ENCODE peak calls at places on chromosomes 6 and 20, in seven cellular contexts. One of them, this sample, is unnamed.

GRCh38 chr6:130900913-130901312 is 73.7 kb downstream of the SMLR1 start:
- DNase-seq in GM06990: no peak
- DNase-seq in cardiac muscle cell: no peak
- DNase-seq in upper lobe of right lung: no peak
- DNase-seq in GM23338: no peak
- DNase-seq in CD4-positive, CD25-positive, alpha-beta regulatory T cell: no peak
- DNase-seq in lower lobe of right lung: no peak
- DNase-seq in this sample: no peak

GRCh38 chr20:19528286-19529030 is 229.6 kb upstream of the RIN2 start:
- DNase-seq in GM06990: no peak
- DNase-seq in cardiac muscle cell: no peak
- DNase-seq in upper lobe of right lung: no peak
- DNase-seq in GM23338: no peak
- DNase-seq in CD4-positive, CD25-positive, alpha-beta regulatory T cell: no peak
- DNase-seq in lower lobe of right lung: no peak
- DNase-seq in this sample: no peak

GRCh38 chr6:56536536-56536935 is 106.2 kb downstream of the DST start:
- DNase-seq in GM06990: no peak
- DNase-seq in cardiac muscle cell: no peak
- DNase-seq in upper lobe of right lung: no peak
- DNase-seq in GM23338: no peak
- DNase-seq in CD4-positive, CD25-positive, alpha-beta regulatory T cell: no peak
- DNase-seq in lower lobe of right lung: no peak
- DNase-seq in this sample: no peak

GRCh38 chr20:45578151-45578660 is 878 bp downstream of the WFDC8 start:
- DNase-seq in GM06990: no peak
- DNase-seq in cardiac muscle cell: no peak
- DNase-seq in upper lobe of right lung: no peak
- DNase-seq in GM23338: peak
- DNase-seq in CD4-positive, CD25-positive, alpha-beta regulatory T cell: no peak
- DNase-seq in lower lobe of right lung: no peak
- DNase-seq in this sample: peak

GRCh38 chr6:43979525-43979924 is 147.7 kb downstream of the MRPL14 start:
- DNase-seq in GM06990: no peak
- DNase-seq in cardiac muscle cell: no peak
- DNase-seq in upper lobe of right lung: no peak
- DNase-seq in GM23338: no peak
- DNase-seq in CD4-positive, CD25-positive, alpha-beta regulatory T cell: no peak
- DNase-seq in lower lobe of right lung: no peak
- DNase-seq in this sample: no peak

GRCh38 chr6:124822118-124822746 is 140.0 kb upstream of the RNF217 start:
- DNase-seq in GM06990: no peak
- DNase-seq in cardiac muscle cell: no peak
- DNase-seq in upper lobe of right lung: no peak
- DNase-seq in GM23338: no peak
- DNase-seq in CD4-positive, CD25-positive, alpha-beta regulatory T cell: no peak
- DNase-seq in lower lobe of right lung: no peak
- DNase-seq in this sample: no peak

GRCh38 chr6:4270001-4270400 is 134.6 kb upstream of the ECI2 start:
- DNase-seq in GM06990: no peak
- DNase-seq in cardiac muscle cell: no peak
- DNase-seq in upper lobe of right lung: no peak
- DNase-seq in GM23338: no peak
- DNase-seq in CD4-positive, CD25-positive, alpha-beta regulatory T cell: no peak
- DNase-seq in lower lobe of right lung: no peak
- DNase-seq in this sample: no peak

GRCh38 chr6:16338577-16339262 is 100.3 kb downstream of the GMPR start:
- DNase-seq in GM06990: no peak
- DNase-seq in cardiac muscle cell: peak
- DNase-seq in upper lobe of right lung: peak
- DNase-seq in GM23338: peak
- DNase-seq in CD4-positive, CD25-positive, alpha-beta regulatory T cell: no peak
- DNase-seq in lower lobe of right lung: no peak
- DNase-seq in this sample: no peak

GRCh38 chr6:4466260-4466659 is 309.9 kb upstream of the CDYL start:
- DNase-seq in GM06990: no peak
- DNase-seq in cardiac muscle cell: no peak
- DNase-seq in upper lobe of right lung: no peak
- DNase-seq in GM23338: no peak
- DNase-seq in CD4-positive, CD25-positive, alpha-beta regulatory T cell: no peak
- DNase-seq in lower lobe of right lung: peak
- DNase-seq in this sample: no peak

GRCh38 chr20:50604451-50604850 is 86.9 kb downstream of the RIPOR3 start:
- DNase-seq in GM06990: no peak
- DNase-seq in cardiac muscle cell: no peak
- DNase-seq in upper lobe of right lung: no peak
- DNase-seq in GM23338: no peak
- DNase-seq in CD4-positive, CD25-positive, alpha-beta regulatory T cell: no peak
- DNase-seq in lower lobe of right lung: no peak
- DNase-seq in this sample: no peak

GRCh38 chr6:161151660-161152526 is 122.0 kb downstream of the AGPAT4 start:
- DNase-seq in GM06990: no peak
- DNase-seq in cardiac muscle cell: peak
- DNase-seq in upper lobe of right lung: no peak
- DNase-seq in GM23338: no peak
- DNase-seq in CD4-positive, CD25-positive, alpha-beta regulatory T cell: no peak
- DNase-seq in lower lobe of right lung: no peak
- DNase-seq in this sample: no peak

GRCh38 chr20:38805958-38806854 is 709 bp downstream of the PPP1R16B start:
- DNase-seq in GM06990: peak
- DNase-seq in cardiac muscle cell: peak
- DNase-seq in upper lobe of right lung: peak
- DNase-seq in GM23338: peak
- DNase-seq in CD4-positive, CD25-positive, alpha-beta regulatory T cell: peak
- DNase-seq in lower lobe of right lung: peak
- DNase-seq in this sample: peak

GRCh38 chr20:38804682-38805501 is 605 bp upstream of the PPP1R16B start:
- DNase-seq in GM06990: peak
- DNase-seq in cardiac muscle cell: no peak
- DNase-seq in upper lobe of right lung: no peak
- DNase-seq in GM23338: peak
- DNase-seq in CD4-positive, CD25-positive, alpha-beta regulatory T cell: peak
- DNase-seq in lower lobe of right lung: peak
- DNase-seq in this sample: peak

GRCh38 chr20:38805502-38805957 is at the start of gene PPP1R16B:
- DNase-seq in GM06990: peak
- DNase-seq in cardiac muscle cell: peak
- DNase-seq in upper lobe of right lung: peak
- DNase-seq in GM23338: peak
- DNase-seq in CD4-positive, CD25-positive, alpha-beta regulatory T cell: peak
- DNase-seq in lower lobe of right lung: peak
- DNase-seq in this sample: peak

GRCh38 chr20:38804243-38804642 is 1.3 kb upstream of the PPP1R16B start:
- DNase-seq in GM06990: no peak
- DNase-seq in cardiac muscle cell: no peak
- DNase-seq in upper lobe of right lung: no peak
- DNase-seq in GM23338: no peak
- DNase-seq in CD4-positive, CD25-positive, alpha-beta regulatory T cell: no peak
- DNase-seq in lower lobe of right lung: no peak
- DNase-seq in this sample: no peak

DNA sequence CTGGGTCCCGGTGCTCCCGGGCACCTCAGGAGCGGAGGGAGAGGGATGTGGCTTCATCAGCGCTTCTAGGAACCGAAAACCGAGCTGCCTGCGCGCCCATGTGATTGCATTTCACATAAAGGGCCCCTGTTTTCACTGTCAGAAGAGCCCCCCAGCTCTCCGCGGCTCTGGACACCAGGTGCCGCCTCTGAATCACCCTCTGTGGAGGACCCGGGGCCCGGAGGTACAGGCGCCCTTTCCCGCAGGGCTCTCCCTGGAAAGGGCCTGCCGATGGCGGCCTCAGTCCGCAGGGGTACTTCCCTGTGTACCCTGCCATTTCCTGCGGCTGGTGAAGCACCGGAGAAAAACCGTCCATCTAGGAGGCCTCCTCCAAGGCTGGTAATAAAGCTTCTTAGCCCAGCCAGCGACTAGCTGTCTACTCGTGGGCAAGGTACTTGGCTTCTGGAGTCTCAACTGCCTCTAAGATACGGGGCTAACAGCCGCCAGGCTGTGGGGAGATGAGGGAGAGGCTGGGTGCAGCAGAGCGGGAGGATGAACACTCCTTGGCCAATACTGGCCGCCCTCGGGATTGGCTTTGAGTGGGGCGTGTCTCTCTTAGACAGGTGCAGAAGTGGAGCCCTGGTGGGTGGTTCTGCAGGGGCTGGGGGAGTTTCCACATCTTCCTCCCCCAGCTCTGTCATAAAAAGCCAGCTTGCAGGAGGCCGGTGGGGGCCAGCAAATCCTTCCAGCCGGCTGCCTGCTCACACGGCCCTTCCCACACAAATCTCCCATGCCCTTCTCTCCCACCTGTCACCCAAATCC is 1.6 kb downstream of the PPP1R16B start:
- DNase-seq in GM06990: peak
- DNase-seq in cardiac muscle cell: no peak
- DNase-seq in upper lobe of right lung: no peak
- DNase-seq in GM23338: peak
- DNase-seq in CD4-positive, CD25-positive, alpha-beta regulatory T cell: peak
- DNase-seq in lower lobe of right lung: no peak
- DNase-seq in this sample: no peak
- H3K4me3 ChIP-seq in GM06990: peak
- H3K4me3 ChIP-seq in cardiac muscle cell: peak
- H3K4me3 ChIP-seq in upper lobe of right lung: peak
- H3K4me3 ChIP-seq in GM23338: peak
- H3K4me3 ChIP-seq in CD4-positive, CD25-positive, alpha-beta regulatory T cell: peak
- H3K4me3 ChIP-seq in lower lobe of right lung: peak
- H3K4me3 ChIP-seq in this sample: peak

GRCh38 chr20:10855031-10855430 is 181.2 kb upstream of the JAG1 start:
- DNase-seq in GM06990: no peak
- DNase-seq in cardiac muscle cell: no peak
- DNase-seq in upper lobe of right lung: no peak
- DNase-seq in GM23338: no peak
- DNase-seq in CD4-positive, CD25-positive, alpha-beta regulatory T cell: no peak
- DNase-seq in lower lobe of right lung: no peak
- DNase-seq in this sample: no peak

GRCh38 chr20:10856237-10856636 is 182.4 kb upstream of the JAG1 start:
- DNase-seq in GM06990: no peak
- DNase-seq in cardiac muscle cell: no peak
- DNase-seq in upper lobe of right lung: no peak
- DNase-seq in GM23338: no peak
- DNase-seq in CD4-positive, CD25-positive, alpha-beta regulatory T cell: no peak
- DNase-seq in lower lobe of right lung: no peak
- DNase-seq in this sample: no peak

GRCh38 chr20:10848810-10849370 is 175.1 kb upstream of the JAG1 start:
- DNase-seq in GM06990: no peak
- DNase-seq in cardiac muscle cell: no peak
- DNase-seq in upper lobe of right lung: no peak
- DNase-seq in GM23338: peak
- DNase-seq in CD4-positive, CD25-positive, alpha-beta regulatory T cell: no peak
- DNase-seq in lower lobe of right lung: no peak
- DNase-seq in this sample: peak

GRCh38 chr20:10855778-10856177 is 182.0 kb upstream of the JAG1 start:
- DNase-seq in GM06990: no peak
- DNase-seq in cardiac muscle cell: no peak
- DNase-seq in upper lobe of right lung: no peak
- DNase-seq in GM23338: no peak
- DNase-seq in CD4-positive, CD25-positive, alpha-beta regulatory T cell: no peak
- DNase-seq in lower lobe of right lung: no peak
- DNase-seq in this sample: no peak

DNA sequence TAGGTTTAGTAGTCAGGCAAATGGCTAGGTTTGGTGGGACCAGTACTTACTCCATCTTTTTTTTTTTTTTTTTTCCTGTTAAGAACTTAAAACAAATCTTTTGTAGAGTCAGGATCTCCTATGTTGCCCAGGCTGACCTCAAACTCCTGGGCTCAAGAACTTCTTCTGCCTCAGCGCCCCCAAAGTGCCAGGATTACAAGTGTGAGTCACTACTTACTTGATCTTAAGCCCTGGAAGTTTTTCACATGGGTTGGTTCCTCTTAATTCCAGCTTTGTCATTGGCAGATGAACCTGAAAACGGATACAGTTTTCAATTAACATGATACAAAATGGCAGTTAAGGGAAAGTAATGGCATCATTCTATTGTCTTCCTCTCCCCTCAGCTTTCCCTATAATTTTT is 179.4 kb upstream of the JAG1 start:
- DNase-seq in GM06990: no peak
- DNase-seq in cardiac muscle cell: no peak
- DNase-seq in upper lobe of right lung: no peak
- DNase-seq in GM23338: no peak
- DNase-seq in CD4-positive, CD25-positive, alpha-beta regulatory T cell: no peak
- DNase-seq in lower lobe of right lung: no peak
- DNase-seq in this sample: no peak
- H3K4me3 ChIP-seq in GM06990: no peak
- H3K4me3 ChIP-seq in cardiac muscle cell: no peak
- H3K4me3 ChIP-seq in upper lobe of right lung: no peak
- H3K4me3 ChIP-seq in GM23338: no peak
- H3K4me3 ChIP-seq in CD4-positive, CD25-positive, alpha-beta regulatory T cell: no peak
- H3K4me3 ChIP-seq in lower lobe of right lung: no peak
- H3K4me3 ChIP-seq in this sample: no peak

DNA sequence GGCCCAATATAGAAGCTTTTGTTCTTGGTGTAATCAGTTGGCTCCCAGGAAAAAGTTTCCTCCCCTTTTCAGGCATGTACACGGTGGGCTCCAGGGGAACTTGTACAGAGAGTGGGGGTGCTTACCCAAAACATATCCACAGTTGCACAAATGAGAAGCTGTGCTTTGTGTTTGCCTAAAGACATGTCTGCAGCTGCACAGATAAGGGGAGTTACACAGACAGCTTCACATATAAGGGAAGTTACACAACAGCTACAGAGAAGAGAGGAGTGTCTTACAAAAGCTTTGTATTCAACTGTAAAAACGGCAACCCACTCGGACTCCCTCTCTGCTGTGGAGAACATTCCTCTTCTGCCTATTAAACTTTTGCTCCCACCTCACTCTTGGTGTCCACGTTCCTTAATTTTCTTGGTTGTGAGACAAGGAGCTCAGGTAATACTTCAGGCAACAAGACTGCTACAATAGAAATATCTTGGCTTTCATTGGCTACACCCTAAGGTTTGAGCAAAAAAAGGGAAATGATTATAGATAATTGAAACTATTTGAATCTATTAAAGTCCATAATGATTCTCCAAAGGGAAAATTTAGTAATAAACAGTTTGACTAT is 7.4 kb upstream of the PNRC1 start:
- DNase-seq in GM06990: no peak
- DNase-seq in cardiac muscle cell: no peak
- DNase-seq in upper lobe of right lung: no peak
- DNase-seq in GM23338: no peak
- DNase-seq in CD4-positive, CD25-positive, alpha-beta regulatory T cell: no peak
- DNase-seq in lower lobe of right lung: no peak
- DNase-seq in this sample: no peak
- H3K4me3 ChIP-seq in GM06990: no peak
- H3K4me3 ChIP-seq in cardiac muscle cell: no peak
- H3K4me3 ChIP-seq in upper lobe of right lung: no peak
- H3K4me3 ChIP-seq in GM23338: no peak
- H3K4me3 ChIP-seq in CD4-positive, CD25-positive, alpha-beta regulatory T cell: no peak
- H3K4me3 ChIP-seq in lower lobe of right lung: no peak
- H3K4me3 ChIP-seq in this sample: no peak

DNA sequence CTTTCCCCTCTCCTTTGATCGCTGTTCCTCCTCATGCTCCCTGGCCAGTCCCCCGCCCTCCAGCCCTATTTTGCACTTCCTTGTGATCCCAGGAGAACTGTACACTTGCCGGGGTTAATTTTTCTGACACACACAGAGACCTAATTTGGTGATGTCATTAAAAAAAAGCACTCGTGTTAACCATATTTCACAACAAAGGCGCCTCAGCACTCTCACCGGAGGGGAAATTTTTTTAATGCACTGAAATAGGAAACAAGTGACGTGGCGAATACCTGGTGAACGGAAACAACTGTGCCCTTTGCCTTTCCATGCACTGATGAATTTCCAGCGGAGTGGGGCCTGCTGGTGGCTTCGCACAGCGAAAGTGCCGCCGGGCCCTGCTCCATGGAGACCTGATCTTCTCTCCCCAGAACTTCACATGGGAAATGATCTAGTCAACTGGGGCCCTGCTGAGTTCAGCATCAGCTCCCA is 53.9 kb upstream of the TAGAP start:
- DNase-seq in GM06990: peak
- DNase-seq in cardiac muscle cell: no peak
- DNase-seq in upper lobe of right lung: no peak
- DNase-seq in GM23338: no peak
- DNase-seq in CD4-positive, CD25-positive, alpha-beta regulatory T cell: peak
- DNase-seq in lower lobe of right lung: no peak
- DNase-seq in this sample: no peak
- H3K4me3 ChIP-seq in GM06990: no peak
- H3K4me3 ChIP-seq in cardiac muscle cell: no peak
- H3K4me3 ChIP-seq in upper lobe of right lung: no peak
- H3K4me3 ChIP-seq in GM23338: no peak
- H3K4me3 ChIP-seq in CD4-positive, CD25-positive, alpha-beta regulatory T cell: peak
- H3K4me3 ChIP-seq in lower lobe of right lung: no peak
- H3K4me3 ChIP-seq in this sample: no peak

This sample was measured in HAP-1.